ENCODE peak calls at places on chromosomes 3 and 15, in ten cellular contexts. R, I, C, K, Q, S, L, D, B and U are unnamed samples.

GRCh38 chr3:141059816-141060215 is 8.7 kb downstream of the SPSB4 start:
- DNase-seq in R (no peak), I (no peak), C (no peak), K (no peak), Q (no peak), S (no peak), L (no peak), D (no peak), B (no peak), U (no peak)

GRCh38 chr15:59993950-59994401 is 10.1 kb upstream of the FOXB1 start:
- DNase-seq in R (no peak), I (no peak), C (no peak), K (no peak), Q (no peak), S (peak; percentile 88), L (no peak), D (no peak), B (peak; percentile 87), U (no peak)

GRCh38 chr3:59245879-59246501 is 196.2 kb upstream of the CFAP20DC start:
- DNase-seq in R (peak; percentile 95), I (no peak), C (peak; percentile 96), K (no peak), Q (peak; percentile 82), S (no peak), L (no peak), D (no peak), B (peak; percentile 31), U (peak; percentile 50)

GRCh38 chr3:160911399-160911798 is 155.4 kb downstream of the PPM1L start:
- DNase-seq in R (peak; percentile 11), I (no peak), C (no peak), K (no peak), Q (no peak), S (peak; percentile 16), L (no peak), D (no peak), B (peak; percentile 63), U (no peak)

GRCh38 chr3:111764645-111765091 is 94.4 kb upstream of the PHLDB2 start:
- DNase-seq in R (peak; percentile 50), I (peak; percentile 79), C (peak; percentile 42), K (peak; percentile 52), Q (peak; percentile 63), S (peak; percentile 46), L (no peak), D (no peak), B (no peak), U (peak; percentile 81)

GRCh38 chr15:67777071-67777470 is 48.2 kb upstream of the SKOR1 start:
- DNase-seq in R (no peak), I (no peak), C (no peak), K (no peak), Q (no peak), S (no peak), L (no peak), D (no peak), B (no peak), U (no peak)

GRCh38 chr15:72925661-72926060 is 126.6 kb upstream of the NEO1 start:
- DNase-seq in R (peak; percentile 59), I (no peak), C (peak; percentile 39), K (no peak), Q (no peak), S (no peak), L (no peak), D (no peak), B (no peak), U (peak; percentile 8)

GRCh38 chr3:169619793-169620192 is 43.7 kb downstream of the MECOM start:
- DNase-seq in R (no peak), I (no peak), C (no peak), K (no peak), Q (no peak), S (peak; percentile 64), L (peak; percentile 73), D (no peak), B (peak; percentile 28), U (no peak)

GRCh38 chr3:16304065-16305010 is 39.3 kb downstream of the OXNAD1 start:
- DNase-seq in R (no peak), I (no peak), C (no peak), K (no peak), Q (no peak), S (no peak), L (no peak), D (no peak), B (no peak), U (no peak)

GRCh38 chr3:25428003-25428861 is at the start of gene RARB:
- DNase-seq in R (peak; percentile 96), I (peak; percentile 50), C (peak; percentile 95), K (no peak), Q (no peak), S (peak; percentile 86), L (peak; percentile 98), D (no peak), B (peak; percentile 89), U (peak; percentile 86)

GRCh38 chr3:172201990-172202318 is 162.6 kb downstream of the FNDC3B start:
- DNase-seq in R (peak; percentile 92), I (no peak), C (peak; percentile 89), K (no peak), Q (no peak), S (no peak), L (peak; percentile 51), D (no peak), B (peak; percentile 50), U (peak; percentile 88)

GRCh38 chr15:60351066-60351465 is 46.7 kb downstream of the ANXA2 start:
- DNase-seq in R (peak; percentile 49), I (no peak), C (no peak), K (no peak), Q (no peak), S (no peak), L (no peak), D (no peak), B (no peak), U (peak; percentile 63)

GRCh38 chr3:119937229-119937628 is 155.3 kb downstream of the NR1I2 start:
- DNase-seq in R (peak; percentile 57), I (no peak), C (peak; percentile 50), K (no peak), Q (no peak), S (no peak), L (no peak), D (peak; percentile 60), B (peak; percentile 14), U (no peak)

GRCh38 chr3:172562881-172563835 is 39.9 kb upstream of the TNFSF10 start:
- DNase-seq in R (peak; percentile 95), I (peak; percentile 97), C (peak; percentile 96), K (no peak), Q (peak; percentile 62), S (peak; percentile 12), L (peak; percentile 90), D (peak; percentile 50), B (no peak), U (peak; percentile 85)

GRCh38 chr15:39629376-39629775 is 48.5 kb downstream of the THBS1 start:
- DNase-seq in R (peak; percentile 63), I (no peak), C (peak; percentile 49), K (no peak), Q (peak; percentile 84), S (no peak), L (peak; percentile 88), D (no peak), B (no peak), U (peak; percentile 42)

GRCh38 chr3:188830955-188831354 is 340.8 kb upstream of the TPRG1 start:
- DNase-seq in R (no peak), I (no peak), C (no peak), K (no peak), Q (peak; percentile 44), S (peak; percentile 41), L (no peak), D (no peak), B (no peak), U (peak; percentile 46)

GRCh38 chr3:13016726-13017255 is 56.4 kb downstream of the IQSEC1 start:
- DNase-seq in R (no peak), I (no peak), C (no peak), K (no peak), Q (no peak), S (no peak), L (no peak), D (no peak), B (no peak), U (no peak)
- H3K79me2 ChIP-seq in R (no peaks in the 10 kb centered on the region), I (peaks cover 28% of the 10 kb centered on the region), C (no peaks in the 10 kb centered on the region), K (no peaks in the 10 kb centered on the region), Q (no peaks in the 10 kb centered on the region), S (no peaks in the 10 kb centered on the region), L (no peaks in the 10 kb centered on the region), D (peaks cover 8% of the 10 kb centered on the region), B (no peaks in the 10 kb centered on the region), U (no peaks in the 10 kb centered on the region)

DNA sequence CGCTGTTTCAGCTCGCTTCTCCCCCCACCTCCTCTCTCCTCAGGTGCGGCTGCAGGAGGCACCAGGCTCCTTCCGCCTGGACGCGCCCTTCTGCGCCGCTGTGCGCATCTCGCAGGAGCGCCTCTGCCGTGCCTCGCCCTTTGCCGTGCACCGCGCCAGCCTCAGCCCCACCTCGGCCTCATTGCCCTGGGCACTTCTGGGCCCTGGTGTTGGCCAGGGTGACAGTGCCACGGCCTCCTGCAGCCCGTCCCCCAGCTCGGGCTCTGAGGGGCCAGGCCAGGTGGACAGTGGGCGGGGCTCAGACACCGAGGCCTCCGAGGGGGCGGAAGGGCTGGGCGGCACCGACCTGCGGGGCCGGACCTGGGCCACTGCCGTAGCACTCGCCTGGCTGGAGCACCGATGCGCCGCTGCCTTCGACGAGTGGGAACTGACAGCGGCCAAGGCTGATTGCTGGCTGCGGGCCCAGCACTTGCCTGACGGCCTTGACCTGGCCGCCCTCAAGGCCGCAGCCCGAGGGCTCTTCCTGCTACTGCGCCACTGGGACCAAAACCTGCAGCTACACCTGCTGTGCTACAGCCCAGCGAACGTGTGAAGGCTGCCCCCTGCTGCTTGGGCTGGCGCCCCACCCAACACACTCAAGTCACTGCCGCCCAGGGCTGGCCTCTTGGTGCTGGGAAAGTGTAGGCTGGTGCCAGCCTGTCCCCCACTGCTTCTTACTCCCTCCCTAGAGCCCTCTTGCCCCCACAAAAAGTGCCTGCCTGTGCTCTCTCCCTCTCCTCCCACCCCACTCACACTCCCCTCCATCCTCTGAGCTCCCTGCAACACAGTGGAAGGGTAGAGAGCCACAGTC is 7.1 kb downstream of the ALG3 start:
- DNase-seq in R (peak; percentile 32), I (peak; percentile 72), C (no peak), K (no peak), Q (no peak), S (peak; percentile 79), L (peak; percentile 48), D (peak; percentile 28), B (peak; percentile 23), U (peak; percentile 54)
- H3K36me3 ChIP-seq in R (peaks cover 11% of the 10 kb centered on the region), I (peaks cover 40% of the 10 kb centered on the region), C (peaks cover 2% of the 10 kb centered on the region), K (peaks cover 38% of the 10 kb centered on the region), Q (peaks cover 24% of the 10 kb centered on the region), S (peaks cover 3% of the 10 kb centered on the region), L (no peaks in the 10 kb centered on the region), D (peaks cover 46% of the 10 kb centered on the region), B (peaks cover 2% of the 10 kb centered on the region), U (no peaks in the 10 kb centered on the region)

GRCh38 chr15:27598251-27599045 is 500.7 kb downstream of the OCA2 start:
- DNase-seq in R (no peak), I (no peak), C (no peak), K (no peak), Q (no peak), S (no peak), L (no peak), D (no peak), B (no peak), U (no peak)
- H3K4me3 ChIP-seq in R (no peak overlapping the region), I (no peak overlapping the region), C (no peak overlapping the region), K (no peak overlapping the region), Q (no peak overlapping the region), S (no peak overlapping the region), L (no peak overlapping the region), D (no peak overlapping the region), B (no peak overlapping the region), U (no peak overlapping the region)

DNA sequence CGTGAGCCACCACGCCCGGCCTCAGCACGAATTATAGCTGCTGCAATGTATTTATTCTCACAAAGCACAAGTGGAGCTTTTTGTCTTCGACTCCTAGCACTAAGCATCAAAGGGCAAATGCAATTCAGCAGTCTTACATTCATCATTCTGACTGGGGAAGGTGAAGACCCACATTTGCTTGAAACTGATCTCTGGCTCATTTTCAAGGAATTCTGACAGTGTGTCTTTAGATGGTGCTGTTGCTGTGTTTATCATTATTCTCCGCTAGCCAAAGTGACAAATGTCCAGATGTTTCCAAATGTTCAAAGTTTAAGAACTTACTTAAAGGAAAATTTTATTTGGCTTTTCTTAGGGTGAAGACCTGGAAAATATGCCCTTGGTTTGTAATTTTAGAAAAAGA is 55.9 kb downstream of the SGO1 start:
- DNase-seq in R (no peak), I (no peak), C (no peak), K (no peak), Q (no peak), S (no peak), L (no peak), D (no peak), B (no peak), U (no peak)
- H3K79me2 ChIP-seq in R (no peaks in the 10 kb centered on the region), I (no peaks in the 10 kb centered on the region), C (no peaks in the 10 kb centered on the region), K (no peaks in the 10 kb centered on the region), Q (no peaks in the 10 kb centered on the region), S (no peaks in the 10 kb centered on the region), L (no peaks in the 10 kb centered on the region), D (no peaks in the 10 kb centered on the region), B (no peaks in the 10 kb centered on the region), U (no peaks in the 10 kb centered on the region)